ENCODE peak calls at places on chromosomes 7 and 10, in seven cellular contexts. C is transverse colon, J is lower leg skin, H is heart left ventricle, U is stomach, Y is A549, T is prostate gland. F is an unnamed sample.

GRCh38 chr10:22655312-22655973 is 58.9 kb downstream of the PIP4K2A start:
- DNase-seq in C (no peak), J (no peak), H (no peak), U (no peak), Y (peak), T (peak), F (no peak)

GRCh38 chr7:44275829-44276570 is 49.4 kb downstream of the CAMK2B start:
- DNase-seq in C (no peak), J (no peak), H (peak), U (no peak), Y (no peak), T (no peak), F (no peak)

GRCh38 chr7:6705959-6706665 is 635 bp downstream of the ZNF12 start:
- DNase-seq in C (peak), J (peak), H (peak), U (peak), Y (peak), T (no peak), F (no peak)

GRCh38 chr7:30433082-30433481 is 45.5 kb downstream of the NOD1 start:
- DNase-seq in C (peak), J (peak), H (peak), U (peak), Y (no peak), T (peak), F (no peak)

GRCh38 chr10:36450385-36450784 is 675.0 kb upstream of the ANKRD30A start:
- DNase-seq in C (no peak), J (no peak), H (peak), U (no peak), Y (no peak), T (no peak), F (no peak)

GRCh38 chr10:71216751-71217265 is 4.4 kb downstream of the UNC5B start:
- DNase-seq in C (no peak), J (peak), H (no peak), U (peak), Y (no peak), T (no peak), F (no peak)

GRCh38 chr10:132860527-132860926 is 74.6 kb upstream of the NKX6-2 start:
- DNase-seq in C (no peak), J (peak), H (peak), U (no peak), Y (no peak), T (no peak), F (no peak)

GRCh38 chr7:87545760-87546159 is 54.9 kb downstream of the ABCB1 start:
- DNase-seq in C (no peak), J (no peak), H (no peak), U (no peak), Y (no peak), T (no peak), F (no peak)

GRCh38 chr10:128606041-128606440 is 479.8 kb upstream of the MKI67 start:
- DNase-seq in C (no peak), J (no peak), H (no peak), U (no peak), Y (no peak), T (peak), F (no peak)

GRCh38 chr7:23597908-23598224 is 684 bp downstream of the CCDC126 start:
- DNase-seq in C (no peak), J (no peak), H (no peak), U (no peak), Y (no peak), T (no peak), F (no peak)

GRCh38 chr7:149669121-149669818 is 104.1 kb downstream of the ZNF467 start:
- DNase-seq in C (no peak), J (no peak), H (no peak), U (no peak), Y (peak), T (no peak), F (no peak)

GRCh38 chr10:71197955-71198354 is 14.4 kb upstream of the UNC5B start:
- DNase-seq in C (no peak), J (no peak), H (no peak), U (no peak), Y (no peak), T (no peak), F (no peak)

GRCh38 chr10:132488231-132488821 is 49.3 kb upstream of the INPP5A start:
- DNase-seq in C (no peak), J (no peak), H (peak), U (no peak), Y (no peak), T (no peak), F (no peak)

GRCh38 chr7:19526639-19527038 is 182.2 kb downstream of the POLR1F start:
- DNase-seq in C (no peak), J (no peak), H (no peak), U (no peak), Y (no peak), T (no peak), F (no peak)

GRCh38 chr10:74825033-74825370 is 1.4 kb upstream of the KAT6B start:
- DNase-seq in C (peak), J (peak), H (peak), U (peak), Y (no peak), T (peak), F (peak)

GRCh38 chr10:131778842-131779241 is 122.0 kb upstream of the PPP2R2D start:
- DNase-seq in C (no peak), J (peak), H (no peak), U (peak), Y (no peak), T (no peak), F (no peak)

GRCh38 chr7:82755705-82756551 is 312.4 kb upstream of the CACNA2D1 start:
- DNase-seq in C (no peak), J (no peak), H (no peak), U (no peak), Y (no peak), T (no peak), F (no peak)

GRCh38 chr7:143288836-143289235 is 685 bp downstream of the CASP2 start:
- DNase-seq in C (no peak), J (no peak), H (no peak), U (no peak), Y (no peak), T (no peak), F (no peak)

GRCh38 chr7:144019457-144019856 is 19.3 kb downstream of the OR6B1 start:
- DNase-seq in C (no peak), J (no peak), H (no peak), U (no peak), Y (peak), T (no peak), F (no peak)

GRCh38 chr10:74612195-74612594 is 214.2 kb upstream of the KAT6B start:
- DNase-seq in C (no peak), J (no peak), H (no peak), U (no peak), Y (no peak), T (no peak), F (no peak)

GRCh38 chr7:69502358-69502757 is 95.9 kb upstream of the AUTS2 start:
- DNase-seq in C (no peak), J (no peak), H (no peak), U (no peak), Y (peak), T (no peak), F (no peak)

GRCh38 chr7:114217026-114217425 is 197.6 kb upstream of the FOXP2 start:
- DNase-seq in C (no peak), J (no peak), H (no peak), U (no peak), Y (no peak), T (no peak), F (no peak)

GRCh38 chr7:106285801-106286492 is 1.2 kb upstream of the NAMPT start:
- DNase-seq in C (no peak), J (no peak), H (no peak), U (no peak), Y (no peak), T (no peak), F (no peak)

GRCh38 chr7:43163885-43164284 is 51.4 kb downstream of the HECW1 start:
- DNase-seq in C (no peak), J (no peak), H (no peak), U (no peak), Y (no peak), T (no peak), F (no peak)

GRCh38 chr7:73622527-73622908 is 1.8 kb downstream of the MLXIPL start:
- DNase-seq in C (no peak), J (no peak), H (no peak), U (no peak), Y (no peak), T (no peak), F (no peak)

GRCh38 chr10:117264776-117265175 is 23.9 kb downstream of the SLC18A2 start:
- DNase-seq in C (no peak), J (peak), H (no peak), U (peak), Y (no peak), T (peak), F (no peak)

GRCh38 chr7:2109936-2110585 is 122.7 kb downstream of the MAD1L1 start:
- DNase-seq in C (no peak), J (no peak), H (no peak), U (peak), Y (peak), T (no peak), F (no peak)
- TF ChIP-seq POLR2A in C (no peak), J (no peak), H (no peak), U (no peak), Y (no peak), T (no peak), F (no peak)

GRCh38 chr10:77787440-77787839 is 139.1 kb downstream of the DLG5 start:
- DNase-seq in C (no peak), J (no peak), H (no peak), U (no peak), Y (no peak), T (no peak), F (no peak)
- H3K4me3 ChIP-seq in C (no peak), J (no peak), H (no peak), U (no peak), Y (no peak), T (no peak), F (no peak)

GRCh38 chr7:47392241-47392759 is 189.6 kb downstream of the TNS3 start:
- DNase-seq in C (no peak), J (peak), H (peak), U (peak), Y (no peak), T (no peak), F (no peak)
- TF ChIP-seq CTCF in C (no peak), J (no peak), H (peak), U (peak), Y (no peak), T (peak), F (peak)

GRCh38 chr7:129825554-129826267 is 127.0 kb downstream of the UBE2H start:
- DNase-seq in C (peak), J (peak), H (peak), U (peak), Y (peak), T (peak), F (no peak)
- TF ChIP-seq POLR2A in C (no peak), J (no peak), H (no peak), U (no peak), Y (peak), T (no peak), F (no peak)

DNA sequence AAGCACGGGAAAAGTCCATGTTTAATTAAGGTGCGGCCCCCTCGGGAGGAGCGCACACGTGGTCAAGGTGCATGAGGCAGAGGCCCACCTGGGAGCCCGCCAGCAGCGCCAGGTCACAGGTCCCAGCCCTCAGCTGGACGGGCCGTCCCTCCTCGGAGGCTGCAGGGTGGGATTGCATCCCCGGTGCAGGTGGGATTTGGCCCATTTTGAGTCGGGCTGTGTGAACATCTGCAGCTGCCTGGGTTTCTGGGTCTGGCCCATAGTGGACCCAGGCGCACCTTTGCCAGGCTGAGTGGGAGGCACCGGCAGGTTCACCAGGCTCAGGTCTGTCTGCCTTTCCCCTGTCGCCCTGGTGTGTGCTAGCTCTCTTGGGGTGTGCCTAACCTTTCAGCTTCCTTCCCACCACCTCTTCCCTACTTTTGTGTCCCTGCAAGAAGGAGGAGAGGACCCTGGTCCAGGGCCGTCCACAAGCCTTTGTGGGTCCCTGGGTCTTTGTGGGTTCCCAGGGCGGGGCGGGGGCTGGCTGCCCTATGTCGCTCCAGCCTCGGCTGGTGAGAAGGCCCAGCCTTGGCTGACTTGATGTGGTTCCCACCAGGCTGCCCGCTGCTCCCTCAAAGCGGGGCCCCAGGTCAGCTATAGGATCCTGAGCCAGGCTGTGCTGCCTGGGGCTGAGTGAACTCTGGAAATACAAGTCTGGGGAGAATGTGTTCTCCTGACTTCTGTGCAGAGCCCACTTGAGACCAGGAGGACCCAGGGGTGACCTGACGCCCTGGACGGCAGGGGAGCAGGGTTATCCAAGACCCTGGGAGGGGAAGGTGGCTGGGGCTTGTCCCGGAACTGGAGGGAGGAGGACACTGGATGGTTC is 186.7 kb upstream of the SHH start:
- DNase-seq in C (no peak), J (peak), H (no peak), U (no peak), Y (no peak), T (no peak), F (no peak)
- H3K4me3 ChIP-seq in C (no peak), J (no peak), H (no peak), U (no peak), Y (no peak), T (no peak), F (no peak)

DNA sequence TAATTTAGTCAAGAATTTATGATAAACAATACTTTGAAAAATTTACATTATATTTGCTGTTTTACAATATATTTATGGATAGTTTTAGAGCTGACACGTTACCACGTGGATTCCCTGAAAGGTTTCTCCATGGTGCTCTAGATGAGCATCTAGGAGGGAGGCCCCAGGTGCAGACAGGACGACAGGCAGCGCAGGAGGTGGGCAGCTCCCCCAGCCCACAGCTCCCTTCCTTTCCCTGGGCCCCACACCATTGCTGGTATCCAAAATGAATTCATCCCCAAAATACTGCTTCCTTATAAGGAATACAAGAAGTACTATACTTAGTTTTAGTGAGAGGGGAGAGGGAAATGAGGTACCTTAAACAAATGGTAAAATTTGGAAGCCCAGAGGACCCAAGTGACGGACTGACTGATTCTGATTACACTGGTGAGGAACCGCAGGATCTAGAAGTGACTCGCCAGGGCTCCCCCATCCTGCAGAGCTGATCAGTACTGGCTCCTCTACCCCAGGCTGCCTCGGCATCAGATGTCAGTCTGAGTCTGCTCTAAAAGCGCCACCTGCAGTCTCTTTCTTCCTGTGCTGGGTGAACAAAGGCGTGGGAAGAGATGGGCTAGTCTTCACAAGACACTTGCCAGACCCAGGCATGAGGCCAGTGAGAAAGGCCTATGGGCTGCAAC is 89.2 kb downstream of the DLG5 start:
- DNase-seq in C (peak), J (no peak), H (no peak), U (peak), Y (peak), T (no peak), F (no peak)
- TF ChIP-seq CTCF in C (no peak), J (no peak), H (no peak), U (no peak), Y (no peak), T (no peak), F (no peak)

DNA sequence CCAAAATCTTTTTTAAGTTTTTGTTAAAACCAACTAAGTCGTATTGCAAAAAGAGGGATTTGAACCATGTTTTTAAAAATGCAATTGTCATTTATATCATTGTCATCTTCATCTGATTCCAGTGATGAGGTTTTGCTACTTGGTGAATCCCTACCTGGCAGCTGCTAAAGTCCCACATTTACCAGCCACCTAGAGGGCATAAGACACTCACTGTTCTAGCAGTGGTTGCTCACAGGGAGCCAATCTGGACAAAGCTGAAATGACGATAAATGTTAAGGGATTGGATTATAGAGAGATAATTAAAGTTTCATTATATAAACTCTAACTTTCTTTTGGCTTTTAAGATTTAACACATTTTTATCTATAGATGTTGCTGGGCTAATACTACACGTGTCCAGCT is 18.7 kb downstream of the KIFBP start:
- DNase-seq in C (no peak), J (no peak), H (no peak), U (no peak), Y (no peak), T (no peak), F (no peak)
- TF ChIP-seq POLR2A in C (no peak), J (no peak), H (no peak), U (no peak), Y (no peak), T (no peak), F (no peak)

GRCh38 chr10:124152781-124153600 is 59.6 kb upstream of the CHST15 start:
- DNase-seq in C (peak), J (no peak), H (peak), U (peak), Y (peak), T (peak), F (no peak)
- H3K4me3 ChIP-seq in C (no peak), J (no peak), H (no peak), U (no peak), Y (peak), T (no peak), F (no peak)